ENCODE peak calls at places on chromosomes 5 and 9, in ten cellular contexts. Y is ovary; Q is CD8-positive, alpha-beta T cell; L is breast epithelium; U is sigmoid colon; G is tibial nerve; F is mammary epithelial cell; P is PC-3; J is IMR-90; V is kidney epithelial cell. N is an unnamed sample. For H3K36me3, the result is how much of the 10 kb centered on the place peaks cover.

GRCh38 chr5:134114886-134115805 is 665 bp downstream of the TCF7 start:
- DNase-seq in Y (peak), Q (peak), L (no peak), U (no peak), G (no peak), F (no peak), P (no peak), J (no peak), V (no peak), N (no peak)

GRCh38 chr9:38697901-38698300 is 22.0 kb downstream of the FAM240B start:
- DNase-seq in Y (no peak), Q (no peak), L (no peak), U (no peak), G (no peak), F (no peak), P (peak), J (no peak), V (no peak), N (no peak)

GRCh38 chr9:136373300-136374182 is at the start of gene CARD9:
- DNase-seq in Y (no peak), Q (no peak), L (no peak), U (peak), G (no peak), F (no peak), P (no peak), J (no peak), V (no peak), N (no peak)

GRCh38 chr5:143679777-143680176 is 132.2 kb upstream of the HMHB1 start:
- DNase-seq in Y (no peak), Q (no peak), L (no peak), U (no peak), G (no peak), F (peak), P (peak), J (peak), V (peak), N (no peak)

GRCh38 chr5:117336208-117336607 is 761.6 kb upstream of the SEMA6A start:
- DNase-seq in Y (no peak), Q (no peak), L (no peak), U (no peak), G (no peak), F (no peak), P (no peak), J (no peak), V (no peak), N (no peak)

GRCh38 chr5:54115768-54116403 is 194.5 kb downstream of the ARL15 start:
- DNase-seq in Y (no peak), Q (no peak), L (no peak), U (no peak), G (no peak), F (peak), P (no peak), J (peak), V (no peak), N (no peak)

GRCh38 chr5:17113174-17113941 is 104.1 kb upstream of the BASP1 start:
- DNase-seq in Y (no peak), Q (no peak), L (no peak), U (no peak), G (no peak), F (peak), P (peak), J (peak), V (peak), N (no peak)

GRCh38 chr9:116049506-116049905 is 104.1 kb upstream of the PAPPA start:
- DNase-seq in Y (no peak), Q (no peak), L (no peak), U (no peak), G (no peak), F (no peak), P (no peak), J (no peak), V (no peak), N (no peak)

GRCh38 chr5:191036-191948 is at the start of gene LRRC14B:
- DNase-seq in Y (peak), Q (peak), L (peak), U (peak), G (no peak), F (no peak), P (no peak), J (no peak), V (no peak), N (peak)

GRCh38 chr5:153159611-153160010 is 330.9 kb upstream of the GRIA1 start:
- DNase-seq in Y (no peak), Q (no peak), L (no peak), U (no peak), G (no peak), F (peak), P (no peak), J (no peak), V (no peak), N (no peak)

GRCh38 chr9:121538221-121538620 is 38.6 kb upstream of the GGTA1 start:
- DNase-seq in Y (no peak), Q (no peak), L (no peak), U (no peak), G (no peak), F (no peak), P (peak), J (no peak), V (no peak), N (no peak)

GRCh38 chr5:60488466-60489130 is 211.4 kb downstream of the DEPDC1B start:
- DNase-seq in Y (no peak), Q (no peak), L (no peak), U (no peak), G (no peak), F (no peak), P (no peak), J (no peak), V (no peak), N (no peak)

GRCh38 chr5:122102825-122103224 is 24.8 kb upstream of the LOX start:
- DNase-seq in Y (no peak), Q (no peak), L (no peak), U (no peak), G (no peak), F (peak), P (no peak), J (peak), V (peak), N (no peak)

GRCh38 chr9:13361076-13361475 is 81.6 kb upstream of the MPDZ start:
- DNase-seq in Y (no peak), Q (no peak), L (no peak), U (no peak), G (no peak), F (no peak), P (no peak), J (no peak), V (no peak), N (no peak)

GRCh38 chr5:41835625-41836024 is 34.6 kb downstream of the OXCT1 start:
- DNase-seq in Y (peak), Q (no peak), L (no peak), U (peak), G (no peak), F (peak), P (peak), J (peak), V (peak), N (no peak)

GRCh38 chr5:78215972-78216371 is 78.5 kb downstream of the AP3B1 start:
- DNase-seq in Y (no peak), Q (no peak), L (no peak), U (no peak), G (no peak), F (no peak), P (no peak), J (no peak), V (no peak), N (no peak)

GRCh38 chr9:96618209-96619108 is 1.2 kb downstream of the CDC14B start:
- DNase-seq in Y (peak), Q (no peak), L (no peak), U (peak), G (no peak), F (peak), P (peak), J (peak), V (no peak), N (no peak)

GRCh38 chr5:80153586-80154126 is 102.2 kb downstream of the SERINC5 start:
- DNase-seq in Y (no peak), Q (no peak), L (no peak), U (no peak), G (no peak), F (peak), P (no peak), J (no peak), V (no peak), N (no peak)

GRCh38 chr5:6780802-6781391 is 67.7 kb downstream of the TENT4A start:
- DNase-seq in Y (no peak), Q (no peak), L (no peak), U (no peak), G (no peak), F (no peak), P (peak), J (no peak), V (no peak), N (no peak)

GRCh38 chr9:89304479-89305188 is 6.4 kb upstream of the CKS2 start:
- DNase-seq in Y (no peak), Q (no peak), L (no peak), U (no peak), G (no peak), F (no peak), P (no peak), J (no peak), V (no peak), N (peak)

GRCh38 chr5:93830893-93831292 is 89.5 kb upstream of the POU5F2 start:
- DNase-seq in Y (no peak), Q (no peak), L (no peak), U (no peak), G (no peak), F (no peak), P (no peak), J (no peak), V (no peak), N (no peak)

GRCh38 chr5:138466058-138466899 is 1.0 kb downstream of the EGR1 start:
- DNase-seq in Y (peak), Q (no peak), L (no peak), U (no peak), G (no peak), F (no peak), P (no peak), J (peak), V (no peak), N (peak)

GRCh38 chr5:154315756-154316155 is 125.2 kb downstream of the GALNT10 start:
- DNase-seq in Y (no peak), Q (no peak), L (no peak), U (no peak), G (no peak), F (no peak), P (no peak), J (no peak), V (no peak), N (no peak)

GRCh38 chr5:168366124-168366523 is 74.7 kb downstream of the WWC1 start:
- DNase-seq in Y (no peak), Q (no peak), L (no peak), U (no peak), G (no peak), F (peak), P (peak), J (peak), V (peak), N (no peak)

GRCh38 chr5:103441523-103441922 is 121.1 kb downstream of the NUDT12 start:
- DNase-seq in Y (no peak), Q (no peak), L (no peak), U (no peak), G (no peak), F (no peak), P (no peak), J (no peak), V (no peak), N (no peak)

GRCh38 chr9:123590499-123590898 is 234.5 kb downstream of the CRB2 start:
- DNase-seq in Y (no peak), Q (no peak), L (no peak), U (no peak), G (no peak), F (no peak), P (no peak), J (no peak), V (no peak), N (no peak)

GRCh38 chr9:127612993-127613954 is 1.2 kb downstream of the STXBP1 start:
- DNase-seq in Y (peak), Q (peak), L (peak), U (peak), G (peak), F (peak), P (peak), J (peak), V (no peak), N (peak)

GRCh38 chr9:128384801-128385492 is 13.8 kb downstream of the URM1 start:
- DNase-seq in Y (no peak), Q (no peak), L (no peak), U (no peak), G (no peak), F (no peak), P (no peak), J (no peak), V (no peak), N (no peak)

GRCh38 chr5:69231281-69231680 is 3.4 kb upstream of the CDK7 start:
- DNase-seq in Y (no peak), Q (no peak), L (no peak), U (no peak), G (no peak), F (no peak), P (no peak), J (no peak), V (no peak), N (no peak)

GRCh38 chr5:478355-478981 is 35.5 kb downstream of the EXOC3 start:
- DNase-seq in Y (no peak), Q (no peak), L (no peak), U (no peak), G (no peak), F (no peak), P (no peak), J (no peak), V (no peak), N (no peak)

GRCh38 chr5:177300971-177301370 is 2.5 kb downstream of the RAB24 start:
- DNase-seq in Y (no peak), Q (no peak), L (no peak), U (no peak), G (no peak), F (peak), P (peak), J (no peak), V (no peak), N (no peak)

GRCh38 chr9:12973702-12974101 is 198.9 kb downstream of the LURAP1L start:
- DNase-seq in Y (no peak), Q (no peak), L (no peak), U (no peak), G (no peak), F (peak), P (peak), J (no peak), V (no peak), N (no peak)

GRCh38 chr5:43775000-43775399 is 172.0 kb downstream of the NNT start:
- DNase-seq in Y (no peak), Q (no peak), L (no peak), U (no peak), G (no peak), F (no peak), P (no peak), J (no peak), V (no peak), N (no peak)

GRCh38 chr5:43785198-43785597 is 182.2 kb downstream of the NNT start:
- DNase-seq in Y (no peak), Q (no peak), L (no peak), U (no peak), G (no peak), F (no peak), P (no peak), J (no peak), V (no peak), N (no peak)

GRCh38 chr5:43780586-43780985 is 177.6 kb downstream of the NNT start:
- DNase-seq in Y (no peak), Q (no peak), L (no peak), U (no peak), G (no peak), F (peak), P (no peak), J (peak), V (no peak), N (no peak)
- TF ChIP-seq CTCF in Y (no peak), Q (no peak), L (no peak), U (no peak), G (no peak), F (no peak), P (no peak), J (no peak), V (no peak), N (no peak)

GRCh38 chr5:31844615-31845345 is 205.8 kb downstream of the PDZD2 start:
- DNase-seq in Y (no peak), Q (no peak), L (no peak), U (no peak), G (no peak), F (peak), P (peak), J (no peak), V (no peak), N (no peak)
- H3K4me3 ChIP-seq in Y (no peak), Q (no peak), L (no peak), U (no peak), G (no peak), F (no peak), P (no peak), J (no peak), V (no peak), N (no peak)

GRCh38 chr5:151140686-151141459 is 16.7 kb downstream of the ANXA6 start:
- DNase-seq in Y (no peak), Q (no peak), L (no peak), U (no peak), G (no peak), F (no peak), P (no peak), J (no peak), V (no peak), N (no peak)
- H3K36me3 ChIP-seq in Y (under half), Q (half or more), L (under half), U (half or more), G (under half), F (under half), P (under half), J (half or more), V (under half), N (half or more)

GRCh38 chr9:99348289-99348688 is 126.2 kb downstream of the SEC61B start:
- DNase-seq in Y (no peak), Q (no peak), L (no peak), U (no peak), G (no peak), F (no peak), P (no peak), J (no peak), V (no peak), N (no peak)
- TF ChIP-seq CTCF in Y (no peak), Q (no peak), L (no peak), U (no peak), G (no peak), F (no peak), P (no peak), J (no peak), V (no peak), N (no peak)

DNA sequence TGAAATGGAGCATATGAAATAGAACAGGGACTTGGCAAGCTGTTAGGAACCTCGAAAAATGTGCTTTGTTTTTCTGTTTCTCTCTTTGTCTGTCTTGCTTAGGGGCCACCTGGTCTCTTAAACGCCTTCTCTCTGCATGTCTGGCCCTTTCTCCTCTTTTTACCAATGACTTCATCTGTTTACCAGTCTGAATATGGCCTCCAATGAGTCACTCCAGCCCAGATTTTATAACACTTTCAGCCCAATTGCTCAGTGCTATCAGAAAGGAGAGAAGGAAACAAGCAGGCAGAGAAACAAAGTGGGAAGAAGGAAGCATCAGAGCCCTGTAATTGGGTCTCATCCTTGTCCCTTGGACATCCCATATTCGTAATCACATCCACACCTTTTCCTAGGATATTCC is 151.6 kb upstream of the GPR151 start:
- DNase-seq in Y (no peak), Q (no peak), L (no peak), U (no peak), G (no peak), F (peak), P (peak), J (peak), V (peak), N (no peak)
- H3K4me3 ChIP-seq in Y (no peak), Q (no peak), L (no peak), U (no peak), G (no peak), F (no peak), P (no peak), J (no peak), V (no peak), N (no peak)

GRCh38 chr5:150449491-150450339 is at the start of gene RPS14:
- DNase-seq in Y (peak), Q (peak), L (peak), U (peak), G (peak), F (peak), P (peak), J (peak), V (peak), N (peak)
- H3K36me3 ChIP-seq in Y (under half), Q (under half), L (under half), U (under half), G (under half), F (under half), P (under half), J (under half), V (under half), N (under half)

DNA sequence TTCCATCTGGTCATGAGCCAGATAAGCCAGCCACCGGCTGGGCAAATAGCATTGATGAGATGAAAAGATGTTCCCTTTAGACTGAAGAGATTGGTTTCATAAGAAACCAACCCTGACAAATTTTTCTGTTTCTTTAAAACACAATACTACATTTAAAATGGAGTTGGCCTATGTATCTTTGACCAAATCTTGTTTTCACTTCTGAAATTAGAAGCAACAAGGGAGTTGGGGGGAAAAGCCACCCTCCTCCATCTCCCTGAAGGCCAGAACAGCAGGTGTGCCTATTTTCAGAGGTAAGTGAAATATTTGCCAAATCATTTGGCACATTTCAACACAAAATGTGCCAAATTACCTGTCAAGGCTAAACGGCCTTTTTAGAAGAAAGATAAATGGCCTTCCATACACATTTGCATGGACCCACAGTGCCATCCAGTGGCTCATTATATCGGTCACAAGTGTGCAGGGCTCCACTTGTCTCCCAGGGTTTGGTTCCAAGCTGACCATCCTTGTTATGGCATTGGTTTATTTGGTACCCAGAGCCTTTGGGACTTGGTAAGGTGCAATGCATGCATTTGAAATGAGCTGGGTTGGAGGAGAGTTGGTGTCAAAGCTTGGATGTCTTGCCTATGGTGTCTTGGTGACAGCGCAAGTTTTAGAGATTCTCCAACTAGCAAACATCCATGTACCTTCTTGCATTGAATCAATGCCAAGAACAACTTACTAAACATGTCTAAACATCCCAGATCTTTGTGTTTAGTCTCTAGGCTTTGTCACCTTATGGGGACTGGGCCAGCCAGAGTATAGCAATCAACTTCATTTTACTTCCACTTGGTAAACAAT is 372.0 kb upstream of the KIF2A start:
- DNase-seq in Y (peak), Q (no peak), L (no peak), U (no peak), G (no peak), F (peak), P (peak), J (peak), V (no peak), N (peak)
- TF ChIP-seq CTCF in Y (no peak), Q (no peak), L (peak), U (peak), G (peak), F (peak), P (peak), J (peak), V (peak), N (peak)